ENCODE peak calls at places on chromosomes 1 and 21, in four cellular contexts. One of them, this sample, is unnamed.

GRCh38 chr21:25462517-25462971 is 144.7 kb downstream of the MRPL39 start:
- DNase-seq in CD8-positive, alpha-beta memory T cell: no peak
- DNase-seq in SJSA1: no peak
- DNase-seq in mammary epithelial cell: no peak
- DNase-seq in this sample: no peak

GRCh38 chr1:107649023-107649422 is 316.0 kb downstream of the VAV3 start:
- DNase-seq in CD8-positive, alpha-beta memory T cell: no peak
- DNase-seq in SJSA1: no peak
- DNase-seq in mammary epithelial cell: peak
- DNase-seq in this sample: no peak

GRCh38 chr1:247324913-247325312 is 6.8 kb downstream of the ZNF496 start:
- DNase-seq in CD8-positive, alpha-beta memory T cell: no peak
- DNase-seq in SJSA1: no peak
- DNase-seq in mammary epithelial cell: no peak
- DNase-seq in this sample: no peak

GRCh38 chr21:46324390-46325072 is 575 bp downstream of the PCNT start:
- DNase-seq in CD8-positive, alpha-beta memory T cell: peak
- DNase-seq in SJSA1: peak
- DNase-seq in mammary epithelial cell: peak
- DNase-seq in this sample: no peak

GRCh38 chr1:162916821-162917613 is 56.0 kb upstream of the CCDC190 start:
- DNase-seq in CD8-positive, alpha-beta memory T cell: no peak
- DNase-seq in SJSA1: no peak
- DNase-seq in mammary epithelial cell: no peak
- DNase-seq in this sample: no peak

GRCh38 chr1:204348722-204349121 is 11.0 kb downstream of the PLEKHA6 start:
- DNase-seq in CD8-positive, alpha-beta memory T cell: no peak
- DNase-seq in SJSA1: peak
- DNase-seq in mammary epithelial cell: no peak
- DNase-seq in this sample: no peak

GRCh38 chr1:103469801-103470200 is 55.7 kb upstream of the RNPC3 start:
- DNase-seq in CD8-positive, alpha-beta memory T cell: no peak
- DNase-seq in SJSA1: no peak
- DNase-seq in mammary epithelial cell: no peak
- DNase-seq in this sample: no peak

GRCh38 chr1:202063093-202063492 is 52.7 kb downstream of the ELF3 start:
- DNase-seq in CD8-positive, alpha-beta memory T cell: no peak
- DNase-seq in SJSA1: peak
- DNase-seq in mammary epithelial cell: no peak
- DNase-seq in this sample: no peak

GRCh38 chr1:154666051-154666793 is 58.2 kb upstream of the ADAR start:
- DNase-seq in CD8-positive, alpha-beta memory T cell: no peak
- DNase-seq in SJSA1: no peak
- DNase-seq in mammary epithelial cell: no peak
- DNase-seq in this sample: no peak

GRCh38 chr1:110597966-110598365 is 8.2 kb downstream of the KCNA2 start:
- DNase-seq in CD8-positive, alpha-beta memory T cell: no peak
- DNase-seq in SJSA1: no peak
- DNase-seq in mammary epithelial cell: no peak
- DNase-seq in this sample: no peak

GRCh38 chr1:26923711-26924110 is 2.2 kb downstream of the NUDC start:
- DNase-seq in CD8-positive, alpha-beta memory T cell: no peak
- DNase-seq in SJSA1: no peak
- DNase-seq in mammary epithelial cell: peak
- DNase-seq in this sample: no peak

GRCh38 chr1:228884196-228884595 is 148.9 kb downstream of the RHOU start:
- DNase-seq in CD8-positive, alpha-beta memory T cell: no peak
- DNase-seq in SJSA1: no peak
- DNase-seq in mammary epithelial cell: no peak
- DNase-seq in this sample: no peak

GRCh38 chr1:41023279-41023990 is 1.9 kb upstream of the SLFNL1 start:
- DNase-seq in CD8-positive, alpha-beta memory T cell: no peak
- DNase-seq in SJSA1: no peak
- DNase-seq in mammary epithelial cell: no peak
- DNase-seq in this sample: no peak

GRCh38 chr1:39835110-39835509 is 46.4 kb upstream of the BMP8B start:
- DNase-seq in CD8-positive, alpha-beta memory T cell: no peak
- DNase-seq in SJSA1: no peak
- DNase-seq in mammary epithelial cell: no peak
- DNase-seq in this sample: no peak

GRCh38 chr1:225881081-225882007 is 836 bp downstream of the TMEM63A start:
- DNase-seq in CD8-positive, alpha-beta memory T cell: no peak
- DNase-seq in SJSA1: peak
- DNase-seq in mammary epithelial cell: peak
- DNase-seq in this sample: no peak

GRCh38 chr1:57222307-57222706 is 201.6 kb downstream of the DAB1 start:
- DNase-seq in CD8-positive, alpha-beta memory T cell: no peak
- DNase-seq in SJSA1: no peak
- DNase-seq in mammary epithelial cell: no peak
- DNase-seq in this sample: no peak

GRCh38 chr1:15173863-15174614 is 20.5 kb downstream of the TMEM51 start:
- DNase-seq in CD8-positive, alpha-beta memory T cell: no peak
- DNase-seq in SJSA1: no peak
- DNase-seq in mammary epithelial cell: peak
- DNase-seq in this sample: no peak

GRCh38 chr1:45501502-45501859 is 1.4 kb downstream of the MMACHC start:
- DNase-seq in CD8-positive, alpha-beta memory T cell: no peak
- DNase-seq in SJSA1: no peak
- DNase-seq in mammary epithelial cell: no peak
- DNase-seq in this sample: no peak
- H3K27ac ChIP-seq in CD8-positive, alpha-beta memory T cell: no peak
- H3K27ac ChIP-seq in SJSA1: no peak
- H3K27ac ChIP-seq in mammary epithelial cell: no peak
- H3K27ac ChIP-seq in this sample: no peak

GRCh38 chr1:10494754-10495474 is 20.2 kb downstream of the PEX14 start:
- DNase-seq in CD8-positive, alpha-beta memory T cell: peak
- DNase-seq in SJSA1: peak
- DNase-seq in mammary epithelial cell: peak
- DNase-seq in this sample: no peak

GRCh38 chr1:10495475-10495817 is 20.7 kb downstream of the PEX14 start:
- DNase-seq in CD8-positive, alpha-beta memory T cell: no peak
- DNase-seq in SJSA1: no peak
- DNase-seq in mammary epithelial cell: no peak
- DNase-seq in this sample: no peak

GRCh38 chr1:10497109-10497508 is 22.4 kb downstream of the PEX14 start:
- DNase-seq in CD8-positive, alpha-beta memory T cell: peak
- DNase-seq in SJSA1: no peak
- DNase-seq in mammary epithelial cell: no peak
- DNase-seq in this sample: no peak

GRCh38 chr1:10495942-10496341 is 21.2 kb downstream of the PEX14 start:
- DNase-seq in CD8-positive, alpha-beta memory T cell: peak
- DNase-seq in SJSA1: no peak
- DNase-seq in mammary epithelial cell: peak
- DNase-seq in this sample: no peak

GRCh38 chr1:10494418-10494753 is 19.6 kb downstream of the PEX14 start:
- DNase-seq in CD8-positive, alpha-beta memory T cell: no peak
- DNase-seq in SJSA1: no peak
- DNase-seq in mammary epithelial cell: no peak
- DNase-seq in this sample: no peak
- H3K4me3 ChIP-seq in CD8-positive, alpha-beta memory T cell: no peak
- H3K4me3 ChIP-seq in SJSA1: no peak
- H3K4me3 ChIP-seq in mammary epithelial cell: no peak
- H3K4me3 ChIP-seq in this sample: no peak

DNA sequence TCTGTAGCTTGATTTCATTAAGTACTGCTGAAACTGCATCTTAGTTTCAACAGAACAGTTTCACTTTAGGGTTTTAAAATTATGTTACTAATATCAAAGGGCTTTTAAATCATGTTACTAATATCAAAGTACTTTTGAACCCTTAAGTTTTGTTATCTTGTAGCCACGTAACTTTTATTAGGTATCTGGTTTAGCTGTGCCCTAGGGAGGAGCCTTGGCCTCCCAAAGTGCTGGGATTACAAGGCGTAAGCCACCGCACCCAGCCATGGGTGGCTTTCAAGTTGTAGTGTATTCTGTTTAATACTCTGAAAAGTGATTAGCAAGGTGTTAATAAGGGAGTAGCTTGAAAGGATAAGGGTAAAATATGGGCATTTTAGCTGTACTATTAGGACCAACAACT is 2.0 kb downstream of the KDM4A start:
- DNase-seq in CD8-positive, alpha-beta memory T cell: no peak
- DNase-seq in SJSA1: no peak
- DNase-seq in mammary epithelial cell: no peak
- DNase-seq in this sample: no peak
- H3K27ac ChIP-seq in CD8-positive, alpha-beta memory T cell: peak
- H3K27ac ChIP-seq in SJSA1: no peak
- H3K27ac ChIP-seq in mammary epithelial cell: peak
- H3K27ac ChIP-seq in this sample: no peak

DNA sequence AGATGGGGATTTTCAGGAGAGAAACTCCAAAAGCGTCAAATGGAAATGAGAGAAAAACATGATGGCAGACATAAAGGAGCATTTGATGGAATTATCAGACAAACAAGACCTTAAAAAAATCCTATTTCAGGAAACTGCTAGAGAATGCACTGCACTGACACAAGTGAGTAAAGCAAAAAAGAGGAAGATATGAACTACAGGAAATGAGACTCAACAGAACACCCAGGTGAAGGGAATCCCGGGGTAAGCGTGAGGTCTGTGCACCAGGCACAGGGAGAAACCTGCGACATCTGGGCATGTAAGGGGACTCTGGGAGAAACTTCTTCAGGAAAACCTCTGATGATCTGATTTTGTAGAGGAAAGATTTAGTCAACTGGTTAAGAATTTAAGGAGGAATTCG is 2.8 kb downstream of the TARBP1 start:
- DNase-seq in CD8-positive, alpha-beta memory T cell: no peak
- DNase-seq in SJSA1: no peak
- DNase-seq in mammary epithelial cell: no peak
- DNase-seq in this sample: no peak
- H3K4me3 ChIP-seq in CD8-positive, alpha-beta memory T cell: no peak
- H3K4me3 ChIP-seq in SJSA1: no peak
- H3K4me3 ChIP-seq in mammary epithelial cell: no peak
- H3K4me3 ChIP-seq in this sample: no peak

DNA sequence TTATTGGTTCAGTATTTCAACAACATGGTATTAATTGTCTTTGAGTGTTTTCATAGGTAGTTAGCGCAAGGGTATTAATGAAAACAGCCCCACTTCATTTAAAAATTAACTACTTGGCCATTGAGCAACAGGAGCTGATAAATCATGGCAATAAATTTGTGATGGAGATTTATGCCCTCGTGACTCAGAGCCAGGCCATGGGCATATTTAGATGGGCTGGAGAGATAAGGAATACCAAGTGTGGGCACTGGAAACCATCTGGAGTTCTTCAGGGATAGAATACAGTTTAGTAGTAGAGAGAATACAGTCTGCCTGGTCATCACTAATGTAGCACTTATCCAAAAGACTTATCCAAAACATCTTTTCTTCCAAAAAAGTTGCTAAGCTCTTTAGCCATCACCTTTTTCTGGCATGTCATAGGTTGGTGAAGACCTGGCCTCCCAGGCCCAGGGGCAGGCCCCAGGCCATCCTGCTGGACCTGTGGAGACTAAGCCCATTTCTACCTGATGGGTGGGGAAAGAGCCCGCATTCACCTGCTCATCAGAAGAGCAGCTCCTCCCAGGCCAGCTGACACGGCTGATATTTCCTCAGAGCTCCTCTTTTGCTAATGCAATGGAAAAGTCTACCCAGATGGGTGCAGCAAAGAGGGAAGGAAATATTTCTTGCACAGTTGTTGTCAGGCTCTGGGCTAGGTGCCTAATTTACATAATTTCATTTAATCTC is 238.0 kb downstream of the TM2D1 start:
- DNase-seq in CD8-positive, alpha-beta memory T cell: no peak
- DNase-seq in SJSA1: no peak
- DNase-seq in mammary epithelial cell: peak
- DNase-seq in this sample: no peak
- H3K27ac ChIP-seq in CD8-positive, alpha-beta memory T cell: no peak
- H3K27ac ChIP-seq in SJSA1: no peak
- H3K27ac ChIP-seq in mammary epithelial cell: no peak
- H3K27ac ChIP-seq in this sample: no peak

DNA sequence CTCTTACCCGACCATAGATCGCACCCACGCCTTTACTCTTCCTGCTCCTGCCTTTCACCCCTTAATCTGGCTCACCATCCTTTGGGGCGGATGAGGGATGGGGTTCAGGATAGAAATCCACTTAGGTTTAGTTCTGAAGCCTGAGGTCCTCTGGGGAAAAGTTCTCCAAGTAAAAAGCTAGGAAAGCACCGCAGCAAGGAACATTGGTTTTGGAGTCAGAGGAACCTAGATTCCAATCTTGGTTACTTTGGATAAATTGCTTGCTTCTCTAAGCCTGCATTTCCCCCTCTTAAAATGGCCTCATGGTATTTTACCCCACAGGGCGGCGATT is 988 bp upstream of the ASAP3 start:
- DNase-seq in CD8-positive, alpha-beta memory T cell: no peak
- DNase-seq in SJSA1: no peak
- DNase-seq in mammary epithelial cell: no peak
- DNase-seq in this sample: no peak
- H3K4me3 ChIP-seq in CD8-positive, alpha-beta memory T cell: peak
- H3K4me3 ChIP-seq in SJSA1: peak
- H3K4me3 ChIP-seq in mammary epithelial cell: no peak
- H3K4me3 ChIP-seq in this sample: peak

GRCh38 chr1:227218870-227219578 is 99.3 kb downstream of the CDC42BPA start:
- DNase-seq in CD8-positive, alpha-beta memory T cell: no peak
- DNase-seq in SJSA1: no peak
- DNase-seq in mammary epithelial cell: no peak
- DNase-seq in this sample: no peak
- H3K27ac ChIP-seq in CD8-positive, alpha-beta memory T cell: no peak
- H3K27ac ChIP-seq in SJSA1: no peak
- H3K27ac ChIP-seq in mammary epithelial cell: no peak
- H3K27ac ChIP-seq in this sample: no peak

DNA sequence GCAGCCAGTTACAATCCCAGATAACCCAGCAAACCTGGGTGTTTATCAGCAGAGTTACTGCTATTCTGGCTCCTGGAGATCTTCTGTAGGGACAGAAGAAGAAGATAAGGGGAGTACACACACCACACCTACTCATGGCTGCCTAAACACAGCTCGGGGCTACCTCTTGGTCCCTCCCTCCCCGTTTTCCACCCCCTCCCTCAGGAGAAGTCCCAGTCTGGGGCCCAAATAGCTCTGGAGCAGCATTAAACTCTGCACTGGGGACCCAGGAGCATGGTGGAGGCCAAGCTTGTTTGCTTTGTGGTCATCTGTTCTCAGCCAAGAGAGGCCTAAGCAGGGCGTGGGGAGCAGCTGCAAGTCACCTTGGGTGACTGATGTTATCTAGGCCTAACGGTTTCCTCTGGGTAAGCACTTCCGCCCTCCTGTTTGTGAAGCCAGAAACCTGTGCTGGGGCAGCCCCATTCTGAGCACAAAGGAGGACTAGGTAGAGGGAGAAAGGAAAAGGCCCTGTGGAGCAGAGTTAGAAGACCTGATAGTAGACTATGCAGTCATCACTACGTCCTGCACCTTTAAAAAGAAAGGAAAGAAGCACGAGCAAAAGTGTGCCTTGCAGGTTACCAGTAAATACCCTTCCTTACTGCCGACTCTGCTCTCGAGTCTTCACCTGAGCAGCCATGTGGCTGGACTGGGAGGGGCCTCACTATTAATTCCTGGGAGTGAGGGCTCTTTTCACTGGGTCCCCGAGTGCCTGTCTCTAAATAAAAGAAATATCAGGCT is 2.0 kb upstream of the RCSD1 start:
- DNase-seq in CD8-positive, alpha-beta memory T cell: peak
- DNase-seq in SJSA1: no peak
- DNase-seq in mammary epithelial cell: no peak
- DNase-seq in this sample: no peak
- H3K4me3 ChIP-seq in CD8-positive, alpha-beta memory T cell: peak
- H3K4me3 ChIP-seq in SJSA1: no peak
- H3K4me3 ChIP-seq in mammary epithelial cell: no peak
- H3K4me3 ChIP-seq in this sample: no peak

GRCh38 chr1:116067564-116067887 is 43.7 kb upstream of the MAB21L3 start:
- DNase-seq in CD8-positive, alpha-beta memory T cell: no peak
- DNase-seq in SJSA1: no peak
- DNase-seq in mammary epithelial cell: peak
- DNase-seq in this sample: no peak
- H3K27ac ChIP-seq in CD8-positive, alpha-beta memory T cell: no peak
- H3K27ac ChIP-seq in SJSA1: peak
- H3K27ac ChIP-seq in mammary epithelial cell: peak
- H3K27ac ChIP-seq in this sample: peak